ENCODE peak calls at places on chromosomes 1 and 21, in ten cellular contexts. One of them, this sample, is unnamed.

GRCh38 chr1:67724928-67725560 is 40.0 kb downstream of the GADD45A start:
- DNase-seq in AG09319: peak
- DNase-seq in COR-L47: peak
- DNase-seq in NB4: no peak
- DNase-seq in effector memory CD4-positive, alpha-beta T cell: no peak
- DNase-seq in T-helper 1 cell: no peak
- DNase-seq in NCI-H524 treated with DMSO at 0.1 percent for 48 hours: no peak
- DNase-seq in chondrocyte: no peak
- DNase-seq in astrocyte of the cerebellum: peak
- DNase-seq in activated CD8-positive, alpha-beta memory T cell treated with anti-CD3 and anti-CD28 coated beads for 1 hour: no peak
- DNase-seq in this sample: no peak

GRCh38 chr21:42524341-42525227 is 10.9 kb downstream of the SLC37A1 start:
- DNase-seq in effector memory CD4-positive, alpha-beta T cell: peak
- DNase-seq in astrocyte of the cerebellum: peak
- DNase-seq in COR-L47: peak
- DNase-seq in chondrocyte: no peak
- DNase-seq in T-helper 1 cell: no peak
- DNase-seq in AG09319: peak
- DNase-seq in NCI-H524 treated with DMSO at 0.1 percent for 48 hours: no peak
- DNase-seq in activated CD8-positive, alpha-beta memory T cell treated with anti-CD3 and anti-CD28 coated beads for 1 hour: peak
- DNase-seq in NB4: peak
- DNase-seq in this sample: no peak

GRCh38 chr1:5010656-5011055 is 356.2 kb downstream of the AJAP1 start:
- DNase-seq in NCI-H524 treated with DMSO at 0.1 percent for 48 hours: no peak
- DNase-seq in activated CD8-positive, alpha-beta memory T cell treated with anti-CD3 and anti-CD28 coated beads for 1 hour: no peak
- DNase-seq in COR-L47: no peak
- DNase-seq in astrocyte of the cerebellum: no peak
- DNase-seq in NB4: no peak
- DNase-seq in chondrocyte: no peak
- DNase-seq in effector memory CD4-positive, alpha-beta T cell: no peak
- DNase-seq in AG09319: no peak
- DNase-seq in T-helper 1 cell: no peak
- DNase-seq in this sample: no peak

GRCh38 chr1:153790996-153791855 is 16.0 kb downstream of the SLC27A3 start:
- DNase-seq in chondrocyte: peak
- DNase-seq in astrocyte of the cerebellum: peak
- DNase-seq in T-helper 1 cell: peak
- DNase-seq in AG09319: peak
- DNase-seq in COR-L47: no peak
- DNase-seq in NB4: peak
- DNase-seq in activated CD8-positive, alpha-beta memory T cell treated with anti-CD3 and anti-CD28 coated beads for 1 hour: no peak
- DNase-seq in NCI-H524 treated with DMSO at 0.1 percent for 48 hours: no peak
- DNase-seq in effector memory CD4-positive, alpha-beta T cell: no peak
- DNase-seq in this sample: no peak

GRCh38 chr1:8667869-8668595 is 149.4 kb downstream of the RERE start:
- DNase-seq in AG09319: no peak
- DNase-seq in NB4: no peak
- DNase-seq in COR-L47: no peak
- DNase-seq in chondrocyte: no peak
- DNase-seq in T-helper 1 cell: no peak
- DNase-seq in astrocyte of the cerebellum: no peak
- DNase-seq in NCI-H524 treated with DMSO at 0.1 percent for 48 hours: no peak
- DNase-seq in effector memory CD4-positive, alpha-beta T cell: no peak
- DNase-seq in activated CD8-positive, alpha-beta memory T cell treated with anti-CD3 and anti-CD28 coated beads for 1 hour: no peak
- DNase-seq in this sample: no peak

GRCh38 chr1:22105611-22106207 is 37.2 kb downstream of the WNT4 start:
- DNase-seq in effector memory CD4-positive, alpha-beta T cell: no peak
- DNase-seq in COR-L47: peak
- DNase-seq in AG09319: peak
- DNase-seq in T-helper 1 cell: peak
- DNase-seq in astrocyte of the cerebellum: peak
- DNase-seq in chondrocyte: no peak
- DNase-seq in NB4: peak
- DNase-seq in activated CD8-positive, alpha-beta memory T cell treated with anti-CD3 and anti-CD28 coated beads for 1 hour: no peak
- DNase-seq in NCI-H524 treated with DMSO at 0.1 percent for 48 hours: peak
- DNase-seq in this sample: no peak

GRCh38 chr1:195899762-195900352 is 708.4 kb downstream of the KCNT2 start:
- DNase-seq in chondrocyte: no peak
- DNase-seq in activated CD8-positive, alpha-beta memory T cell treated with anti-CD3 and anti-CD28 coated beads for 1 hour: no peak
- DNase-seq in astrocyte of the cerebellum: no peak
- DNase-seq in NCI-H524 treated with DMSO at 0.1 percent for 48 hours: no peak
- DNase-seq in T-helper 1 cell: no peak
- DNase-seq in AG09319: no peak
- DNase-seq in COR-L47: no peak
- DNase-seq in effector memory CD4-positive, alpha-beta T cell: no peak
- DNase-seq in NB4: no peak
- DNase-seq in this sample: no peak

GRCh38 chr1:208203848-208204609 is 40.2 kb downstream of the PLXNA2 start:
- DNase-seq in astrocyte of the cerebellum: peak
- DNase-seq in chondrocyte: no peak
- DNase-seq in activated CD8-positive, alpha-beta memory T cell treated with anti-CD3 and anti-CD28 coated beads for 1 hour: no peak
- DNase-seq in COR-L47: no peak
- DNase-seq in effector memory CD4-positive, alpha-beta T cell: no peak
- DNase-seq in T-helper 1 cell: no peak
- DNase-seq in AG09319: no peak
- DNase-seq in NB4: no peak
- DNase-seq in NCI-H524 treated with DMSO at 0.1 percent for 48 hours: no peak
- DNase-seq in this sample: no peak

GRCh38 chr1:225476100-225476511 is 48.3 kb upstream of the LBR start:
- DNase-seq in AG09319: no peak
- DNase-seq in activated CD8-positive, alpha-beta memory T cell treated with anti-CD3 and anti-CD28 coated beads for 1 hour: no peak
- DNase-seq in COR-L47: no peak
- DNase-seq in effector memory CD4-positive, alpha-beta T cell: no peak
- DNase-seq in chondrocyte: no peak
- DNase-seq in T-helper 1 cell: no peak
- DNase-seq in NB4: no peak
- DNase-seq in astrocyte of the cerebellum: no peak
- DNase-seq in NCI-H524 treated with DMSO at 0.1 percent for 48 hours: no peak
- DNase-seq in this sample: no peak

GRCh38 chr1:177082855-177083741 is 81.4 kb downstream of the ASTN1 start:
- DNase-seq in T-helper 1 cell: no peak
- DNase-seq in NB4: no peak
- DNase-seq in NCI-H524 treated with DMSO at 0.1 percent for 48 hours: no peak
- DNase-seq in AG09319: peak
- DNase-seq in astrocyte of the cerebellum: no peak
- DNase-seq in chondrocyte: no peak
- DNase-seq in effector memory CD4-positive, alpha-beta T cell: no peak
- DNase-seq in activated CD8-positive, alpha-beta memory T cell treated with anti-CD3 and anti-CD28 coated beads for 1 hour: no peak
- DNase-seq in COR-L47: no peak
- DNase-seq in this sample: no peak

GRCh38 chr1:30111431-30111830 is 612.0 kb downstream of the MATN1 start:
- DNase-seq in effector memory CD4-positive, alpha-beta T cell: no peak
- DNase-seq in NCI-H524 treated with DMSO at 0.1 percent for 48 hours: peak
- DNase-seq in activated CD8-positive, alpha-beta memory T cell treated with anti-CD3 and anti-CD28 coated beads for 1 hour: no peak
- DNase-seq in NB4: peak
- DNase-seq in astrocyte of the cerebellum: peak
- DNase-seq in T-helper 1 cell: peak
- DNase-seq in COR-L47: peak
- DNase-seq in AG09319: no peak
- DNase-seq in chondrocyte: no peak
- DNase-seq in this sample: no peak

GRCh38 chr1:47558601-47559593 is 121.1 kb downstream of the FOXD2 start:
- DNase-seq in COR-L47: peak
- DNase-seq in effector memory CD4-positive, alpha-beta T cell: no peak
- DNase-seq in astrocyte of the cerebellum: no peak
- DNase-seq in activated CD8-positive, alpha-beta memory T cell treated with anti-CD3 and anti-CD28 coated beads for 1 hour: no peak
- DNase-seq in NCI-H524 treated with DMSO at 0.1 percent for 48 hours: no peak
- DNase-seq in NB4: no peak
- DNase-seq in chondrocyte: no peak
- DNase-seq in T-helper 1 cell: no peak
- DNase-seq in AG09319: no peak
- DNase-seq in this sample: no peak

GRCh38 chr1:63779338-63779819 is 5.6 kb downstream of the ROR1 start:
- DNase-seq in astrocyte of the cerebellum: no peak
- DNase-seq in COR-L47: no peak
- DNase-seq in AG09319: peak
- DNase-seq in activated CD8-positive, alpha-beta memory T cell treated with anti-CD3 and anti-CD28 coated beads for 1 hour: no peak
- DNase-seq in NB4: no peak
- DNase-seq in chondrocyte: no peak
- DNase-seq in NCI-H524 treated with DMSO at 0.1 percent for 48 hours: no peak
- DNase-seq in effector memory CD4-positive, alpha-beta T cell: no peak
- DNase-seq in T-helper 1 cell: no peak
- DNase-seq in this sample: no peak

GRCh38 chr1:99533909-99534907 is 111.7 kb upstream of the PALMD start:
- DNase-seq in astrocyte of the cerebellum: no peak
- DNase-seq in NCI-H524 treated with DMSO at 0.1 percent for 48 hours: no peak
- DNase-seq in T-helper 1 cell: no peak
- DNase-seq in COR-L47: no peak
- DNase-seq in chondrocyte: no peak
- DNase-seq in activated CD8-positive, alpha-beta memory T cell treated with anti-CD3 and anti-CD28 coated beads for 1 hour: no peak
- DNase-seq in effector memory CD4-positive, alpha-beta T cell: no peak
- DNase-seq in NB4: no peak
- DNase-seq in AG09319: no peak
- DNase-seq in this sample: no peak

GRCh38 chr1:3415260-3415952 is 39.1 kb upstream of the ARHGEF16 start:
- DNase-seq in T-helper 1 cell: no peak
- DNase-seq in NB4: no peak
- DNase-seq in AG09319: no peak
- DNase-seq in effector memory CD4-positive, alpha-beta T cell: no peak
- DNase-seq in astrocyte of the cerebellum: no peak
- DNase-seq in NCI-H524 treated with DMSO at 0.1 percent for 48 hours: no peak
- DNase-seq in activated CD8-positive, alpha-beta memory T cell treated with anti-CD3 and anti-CD28 coated beads for 1 hour: no peak
- DNase-seq in chondrocyte: no peak
- DNase-seq in COR-L47: no peak
- DNase-seq in this sample: no peak

GRCh38 chr1:108646661-108647269 is 14.1 kb downstream of the HENMT1 start:
- DNase-seq in AG09319: peak
- DNase-seq in COR-L47: no peak
- DNase-seq in effector memory CD4-positive, alpha-beta T cell: peak
- DNase-seq in NCI-H524 treated with DMSO at 0.1 percent for 48 hours: no peak
- DNase-seq in astrocyte of the cerebellum: peak
- DNase-seq in NB4: peak
- DNase-seq in activated CD8-positive, alpha-beta memory T cell treated with anti-CD3 and anti-CD28 coated beads for 1 hour: peak
- DNase-seq in T-helper 1 cell: peak
- DNase-seq in chondrocyte: no peak
- DNase-seq in this sample: peak

GRCh38 chr1:115160728-115161127 is 71.4 kb upstream of the TSPAN2 start:
- DNase-seq in NCI-H524 treated with DMSO at 0.1 percent for 48 hours: no peak
- DNase-seq in AG09319: no peak
- DNase-seq in COR-L47: no peak
- DNase-seq in activated CD8-positive, alpha-beta memory T cell treated with anti-CD3 and anti-CD28 coated beads for 1 hour: no peak
- DNase-seq in astrocyte of the cerebellum: no peak
- DNase-seq in T-helper 1 cell: no peak
- DNase-seq in effector memory CD4-positive, alpha-beta T cell: no peak
- DNase-seq in chondrocyte: no peak
- DNase-seq in NB4: no peak
- DNase-seq in this sample: no peak

GRCh38 chr1:164932580-164932979 is 373.6 kb downstream of the PBX1 start:
- DNase-seq in activated CD8-positive, alpha-beta memory T cell treated with anti-CD3 and anti-CD28 coated beads for 1 hour: no peak
- DNase-seq in astrocyte of the cerebellum: no peak
- DNase-seq in NCI-H524 treated with DMSO at 0.1 percent for 48 hours: no peak
- DNase-seq in NB4: no peak
- DNase-seq in effector memory CD4-positive, alpha-beta T cell: no peak
- DNase-seq in T-helper 1 cell: no peak
- DNase-seq in AG09319: no peak
- DNase-seq in chondrocyte: no peak
- DNase-seq in COR-L47: no peak
- DNase-seq in this sample: no peak

GRCh38 chr1:25065246-25066238 is 135.5 kb upstream of the RUNX3 start:
- DNase-seq in AG09319: peak
- DNase-seq in T-helper 1 cell: no peak
- DNase-seq in astrocyte of the cerebellum: peak
- DNase-seq in chondrocyte: peak
- DNase-seq in NB4: no peak
- DNase-seq in effector memory CD4-positive, alpha-beta T cell: no peak
- DNase-seq in activated CD8-positive, alpha-beta memory T cell treated with anti-CD3 and anti-CD28 coated beads for 1 hour: peak
- DNase-seq in COR-L47: no peak
- DNase-seq in NCI-H524 treated with DMSO at 0.1 percent for 48 hours: no peak
- DNase-seq in this sample: no peak